ENCODE peak calls at places on chromosomes 7 and 10, in nine cellular contexts. E is foreskin fibroblast, F is heart left ventricle, Q is K562, C is tibial artery, Y is lower lobe of right lung, G is GM06990, N is astrocyte of the spinal cord, K is upper lobe of right lung. H is an unnamed sample.

GRCh38 chr10:2978574-2979266 is 88.6 kb upstream of the PFKP start:
- DNase-seq in E (no peak), F (no peak), Q (no peak), C (no peak), Y (no peak), G (no peak), N (no peak), K (no peak), H (no peak)

GRCh38 chr7:20296444-20296843 is 34.3 kb upstream of the ITGB8 start:
- DNase-seq in E (no peak), F (no peak), Q (no peak), C (no peak), Y (no peak), G (no peak), N (no peak), K (no peak), H (no peak)

GRCh38 chr7:27174077-27175004 is at the start of gene HOXA10:
- DNase-seq in E (peak; percentile 93), F (peak; percentile 55), Q (no peak), C (peak; percentile 86), Y (peak; percentile 43), G (no peak), N (no peak), K (peak; percentile 56), H (no peak)

GRCh38 chr10:110549211-110549610 is 18.3 kb upstream of the SMC3 start:
- DNase-seq in E (no peak), F (no peak), Q (no peak), C (no peak), Y (no peak), G (no peak), N (no peak), K (no peak), H (no peak)

GRCh38 chr10:128694532-128694931 is 568.3 kb upstream of the MKI67 start:
- DNase-seq in E (no peak), F (no peak), Q (no peak), C (no peak), Y (no peak), G (no peak), N (no peak), K (no peak), H (no peak)

GRCh38 chr7:35025391-35025870 is 11.9 kb downstream of the DPY19L1 start:
- DNase-seq in E (peak; percentile 5), F (no peak), Q (no peak), C (no peak), Y (no peak), G (no peak), N (no peak), K (no peak), H (no peak)

GRCh38 chr7:82263880-82264751 is 179.5 kb downstream of the CACNA2D1 start:
- DNase-seq in E (no peak), F (no peak), Q (no peak), C (no peak), Y (no peak), G (no peak), N (no peak), K (no peak), H (no peak)

GRCh38 chr7:99386584-99387238 is 12.2 kb downstream of the ARPC1B start:
- DNase-seq in E (peak; percentile 64), F (no peak), Q (no peak), C (no peak), Y (no peak), G (no peak), N (no peak), K (no peak), H (peak; percentile 83)

GRCh38 chr7:6160191-6160623 is 112.2 kb downstream of the CYTH3 start:
- DNase-seq in E (peak; percentile 92), F (no peak), Q (no peak), C (peak; percentile 82), Y (peak; percentile 57), G (no peak), N (peak; percentile 52), K (peak; percentile 73), H (no peak)

GRCh38 chr10:5679606-5680005 is 5.0 kb upstream of the TASOR2 start:
- DNase-seq in E (peak; percentile 78), F (no peak), Q (no peak), C (no peak), Y (no peak), G (no peak), N (no peak), K (no peak), H (no peak)

GRCh38 chr10:89889610-89890009 is 188.2 kb downstream of the KIF20B start:
- DNase-seq in E (no peak), F (no peak), Q (no peak), C (no peak), Y (no peak), G (no peak), N (no peak), K (no peak), H (no peak)

GRCh38 chr7:151347200-151347599 is 5.6 kb downstream of the NUB1 start:
- DNase-seq in E (no peak), F (no peak), Q (no peak), C (no peak), Y (no peak), G (no peak), N (no peak), K (no peak), H (no peak)

GRCh38 chr7:151351967-151352366 is 10.4 kb downstream of the NUB1 start:
- DNase-seq in E (no peak), F (no peak), Q (no peak), C (no peak), Y (no peak), G (peak; percentile 57), N (no peak), K (no peak), H (peak; percentile 50)

GRCh38 chr7:151351027-151351426 is 9.4 kb downstream of the NUB1 start:
- DNase-seq in E (no peak), F (no peak), Q (peak; percentile 72), C (no peak), Y (no peak), G (peak; percentile 65), N (no peak), K (no peak), H (peak; percentile 87)

GRCh38 chr7:151348970-151349369 is 7.4 kb downstream of the NUB1 start:
- DNase-seq in E (no peak), F (no peak), Q (no peak), C (no peak), Y (no peak), G (peak; percentile 16), N (no peak), K (no peak), H (peak; percentile 56)

GRCh38 chr7:151349507-151349853 is 7.9 kb downstream of the NUB1 start:
- DNase-seq in E (no peak), F (no peak), Q (no peak), C (no peak), Y (no peak), G (peak; percentile 59), N (no peak), K (no peak), H (peak; percentile 81)
- H3K4me3 ChIP-seq in E (no peak overlapping the region), F (peak overlapping the region; percentile 29), Q (peak overlapping the region; percentile 37), C (no peak overlapping the region), Y (peak overlapping the region; percentile 51), G (peak overlapping the region; percentile 50), N (no peak overlapping the region), K (peak overlapping the region; percentile 42), H (peak overlapping the region; percentile 69)

GRCh38 chr7:135757719-135758411 is 9.3 kb upstream of the FAM180A start:
- DNase-seq in E (peak; percentile 47), F (no peak), Q (no peak), C (peak; percentile 76), Y (no peak), G (no peak), N (peak; percentile 80), K (no peak), H (no peak)

GRCh38 chr7:135755351-135755753 is 6.7 kb upstream of the FAM180A start:
- DNase-seq in E (no peak), F (no peak), Q (no peak), C (no peak), Y (no peak), G (no peak), N (no peak), K (no peak), H (no peak)

GRCh38 chr7:135756191-135756590 is 7.6 kb upstream of the FAM180A start:
- DNase-seq in E (no peak), F (no peak), Q (no peak), C (no peak), Y (no peak), G (no peak), N (no peak), K (no peak), H (peak; percentile 48)

GRCh38 chr7:135759537-135759936 is 10.9 kb upstream of the FAM180A start:
- DNase-seq in E (no peak), F (no peak), Q (no peak), C (no peak), Y (no peak), G (no peak), N (no peak), K (no peak), H (no peak)

GRCh38 chr7:135758531-135758932 is 9.9 kb upstream of the FAM180A start:
- DNase-seq in E (no peak), F (no peak), Q (no peak), C (peak; percentile 77), Y (no peak), G (no peak), N (peak; percentile 84), K (no peak), H (no peak)
- H3K4me3 ChIP-seq in E (no peak overlapping the region), F (peak overlapping the region; percentile 24), Q (no peak overlapping the region), C (peak overlapping the region; percentile 37), Y (peak overlapping the region; percentile 24), G (no peak overlapping the region), N (no peak overlapping the region), K (peak overlapping the region; percentile 38), H (no peak overlapping the region)

GRCh38 chr7:74722045-74722603 is 51.7 kb upstream of the NCF1 start:
- DNase-seq in E (no peak), F (no peak), Q (no peak), C (no peak), Y (no peak), G (no peak), N (no peak), K (no peak), H (no peak)

GRCh38 chr7:74717889-74718288 is 55.9 kb upstream of the NCF1 start:
- DNase-seq in E (no peak), F (no peak), Q (no peak), C (no peak), Y (no peak), G (no peak), N (no peak), K (no peak), H (no peak)

GRCh38 chr7:74713567-74713966 is 56.0 kb downstream of the GTF2I start:
- DNase-seq in E (no peak), F (no peak), Q (no peak), C (no peak), Y (no peak), G (no peak), N (no peak), K (no peak), H (no peak)

DNA sequence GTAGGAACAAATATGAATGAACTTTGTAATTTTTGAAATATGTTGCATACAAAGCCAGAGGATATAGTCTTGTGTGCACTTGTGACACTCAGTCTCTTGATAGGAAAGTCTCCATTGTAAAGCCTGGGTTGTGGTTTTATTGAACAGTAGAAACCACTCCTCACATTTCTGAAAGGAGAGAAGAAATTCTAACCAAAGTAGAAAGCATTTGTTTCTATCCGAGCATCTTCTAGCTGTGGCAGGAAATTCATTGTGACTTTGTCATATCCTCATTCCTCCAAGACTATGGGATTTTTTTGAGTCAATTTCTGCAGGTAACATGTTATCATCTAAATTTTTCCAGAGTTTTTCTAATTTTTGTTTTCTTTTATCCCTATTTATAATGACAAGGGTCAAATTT is 55.5 kb upstream of the NCF1 start:
- DNase-seq in E (peak; percentile 6), F (no peak), Q (no peak), C (no peak), Y (no peak), G (no peak), N (no peak), K (no peak), H (no peak)
- H3K4me3 ChIP-seq in E (no peak overlapping the region), F (no peak overlapping the region), Q (no peak overlapping the region), C (no peak overlapping the region), Y (no peak overlapping the region), G (no peak overlapping the region), N (no peak overlapping the region), K (no peak overlapping the region), H (no peak overlapping the region)

GRCh38 chr10:48502791-48503190 is 102.1 kb downstream of the ARHGAP22 start:
- DNase-seq in E (no peak), F (no peak), Q (no peak), C (no peak), Y (no peak), G (no peak), N (no peak), K (no peak), H (no peak)
- H3K4me3 ChIP-seq in E (no peak overlapping the region), F (no peak overlapping the region), Q (no peak overlapping the region), C (no peak overlapping the region), Y (no peak overlapping the region), G (no peak overlapping the region), N (no peak overlapping the region), K (no peak overlapping the region), H (no peak overlapping the region)